ENCODE peak calls at places on chromosomes 13 and 19, in four cellular contexts. One of them, this sample, is unnamed.

GRCh38 chr13:83214452-83214851 is 667.8 kb downstream of the SLITRK1 start:
- DNase-seq in HS-27A: no peak
- DNase-seq in aorta: no peak
- DNase-seq in left ventricle myocardium inferior: no peak
- DNase-seq in this sample: no peak

GRCh38 chr13:85170372-85170771 is 628.8 kb downstream of the SLITRK6 start:
- DNase-seq in aorta: no peak
- DNase-seq in left ventricle myocardium inferior: no peak
- DNase-seq in HS-27A: no peak
- DNase-seq in this sample: no peak

GRCh38 chr13:28077231-28077630 is 23.1 kb downstream of the FLT3 start:
- DNase-seq in left ventricle myocardium inferior: no peak
- DNase-seq in aorta: no peak
- DNase-seq in HS-27A: no peak
- DNase-seq in this sample: no peak

GRCh38 chr19:11256189-11256588 is 6.1 kb downstream of the DOCK6 start:
- DNase-seq in left ventricle myocardium inferior: peak; percentile 71
- DNase-seq in aorta: no peak
- DNase-seq in HS-27A: no peak
- DNase-seq in this sample: peak; percentile 20

GRCh38 chr19:38417544-38418506 is 8.2 kb downstream of the RASGRP4 start:
- DNase-seq in left ventricle myocardium inferior: peak; percentile 65
- DNase-seq in HS-27A: no peak
- DNase-seq in aorta: peak; percentile 81
- DNase-seq in this sample: no peak

GRCh38 chr13:19159761-19160420 is 21.7 kb downstream of the TUBA3C start:
- DNase-seq in HS-27A: no peak
- DNase-seq in left ventricle myocardium inferior: no peak
- DNase-seq in aorta: no peak
- DNase-seq in this sample: no peak

GRCh38 chr13:19658192-19658591 is 24.7 kb downstream of the MPHOSPH8 start:
- DNase-seq in aorta: no peak
- DNase-seq in HS-27A: no peak
- DNase-seq in left ventricle myocardium inferior: no peak
- DNase-seq in this sample: peak; percentile 6

GRCh38 chr19:29013325-29013724 is 199.6 kb downstream of the UQCRFS1 start:
- DNase-seq in HS-27A: no peak
- DNase-seq in aorta: no peak
- DNase-seq in left ventricle myocardium inferior: no peak
- DNase-seq in this sample: no peak

GRCh38 chr13:81582381-81582780 is 1241.5 kb upstream of the SPRY2 start:
- DNase-seq in aorta: no peak
- DNase-seq in left ventricle myocardium inferior: no peak
- DNase-seq in HS-27A: no peak
- DNase-seq in this sample: no peak

GRCh38 chr13:108560092-108560491 is 69.3 kb upstream of the MYO16 start:
- DNase-seq in left ventricle myocardium inferior: no peak
- DNase-seq in aorta: no peak
- DNase-seq in HS-27A: no peak
- DNase-seq in this sample: no peak

GRCh38 chr13:100636441-100636840 is 38.2 kb downstream of the TMTC4 start:
- DNase-seq in left ventricle myocardium inferior: no peak
- DNase-seq in aorta: no peak
- DNase-seq in HS-27A: no peak
- DNase-seq in this sample: no peak

GRCh38 chr13:26785845-26786630 is 25.5 kb upstream of the GPR12 start:
- DNase-seq in left ventricle myocardium inferior: no peak
- DNase-seq in HS-27A: no peak
- DNase-seq in aorta: peak; percentile 67
- DNase-seq in this sample: peak; percentile 1